ENCODE peak calls at places on chromosomes 2 and 18, in four cellular contexts. F is CD4-positive, CD25-positive, alpha-beta regulatory T cell; T is lower lobe of right lung; V is right lobe of liver. H is an unnamed sample.
A peak's percentile ranks its signal among the peaks of the same experiment; 100 is the strongest.

GRCh38 chr18:47560693-47561092 is 309.2 kb upstream of the SKOR2 start:
- DNase-seq in F (no peak), T (no peak), V (no peak), H (no peak)

GRCh38 chr2:2913601-2914120 is 464.0 kb downstream of the EIPR1 start:
- DNase-seq in F (no peak), T (no peak), V (no peak), H (no peak)

GRCh38 chr2:200380833-200381542 is 74.5 kb downstream of the SPATS2L start:
- DNase-seq in F (no peak), T (no peak), V (no peak), H (no peak)

GRCh38 chr18:63099026-63099840 is 220.3 kb downstream of the BCL2 start:
- DNase-seq in F (no peak), T (no peak), V (no peak), H (no peak)

GRCh38 chr2:152509772-152510491 is 175.0 kb downstream of the FMNL2 start:
- DNase-seq in F (no peak), T (no peak), V (no peak), H (no peak)

GRCh38 chr2:101204400-101205095 is 48.1 kb upstream of the CNOT11 start:
- DNase-seq in F (no peak), T (no peak), V (no peak), H (no peak)

GRCh38 chr2:36785179-36785795 is 88.8 kb downstream of the VIT start:
- DNase-seq in F (peak; percentile 62), T (no peak), V (peak; percentile 56), H (peak; percentile 65)

GRCh38 chr2:239279508-239280295 is 121.1 kb downstream of the HDAC4 start:
- DNase-seq in F (no peak), T (no peak), V (peak; percentile 42), H (no peak)

GRCh38 chr2:130300970-130301348 is 41.7 kb upstream of the IMP4 start:
- DNase-seq in F (no peak), T (no peak), V (no peak), H (no peak)

GRCh38 chr2:161178756-161179155 is 18.5 kb downstream of the TANK start:
- DNase-seq in F (no peak), T (no peak), V (no peak), H (no peak)

GRCh38 chr2:229245013-229245412 is 26.1 kb downstream of the PID1 start:
- DNase-seq in F (no peak), T (no peak), V (no peak), H (no peak)

GRCh38 chr2:11398710-11399109 is 54.3 kb upstream of the ROCK2 start:
- DNase-seq in F (no peak), T (peak; percentile 83), V (no peak), H (no peak)

GRCh38 chr2:177242136-177242987 is 22.2 kb downstream of the NFE2L2 start:
- DNase-seq in F (no peak), T (no peak), V (no peak), H (no peak)

GRCh38 chr2:26904839-26905238 is 56.9 kb downstream of the DPYSL5 start:
- DNase-seq in F (no peak), T (no peak), V (no peak), H (no peak)

GRCh38 chr2:66508358-66509071 is 73.6 kb downstream of the MEIS1 start:
- DNase-seq in F (no peak), T (no peak), V (no peak), H (no peak)

GRCh38 chr2:189086710-189087109 is 92.9 kb downstream of the COL5A2 start:
- DNase-seq in F (no peak), T (no peak), V (no peak), H (no peak)

GRCh38 chr2:196750291-196750923 is 49.1 kb downstream of the GTF3C3 start:
- DNase-seq in F (no peak), T (no peak), V (no peak), H (peak; percentile 46)

GRCh38 chr18:76353046-76353445 is 142.0 kb downstream of the ZNF516 start:
- DNase-seq in F (no peak), T (no peak), V (no peak), H (no peak)

GRCh38 chr2:180872256-180872655 is 108.1 kb upstream of the UBE2E3 start:
- DNase-seq in F (no peak), T (no peak), V (no peak), H (no peak)

GRCh38 chr2:767440-767839 is 90.2 kb upstream of the TMEM18 start:
- DNase-seq in F (no peak), T (no peak), V (no peak), H (no peak)

GRCh38 chr18:12076424-12077140 is 17.1 kb upstream of the ANKRD62 start:
- DNase-seq in F (no peak), T (no peak), V (no peak), H (no peak)

GRCh38 chr2:149329470-149330126 is 789 bp upstream of the LYPD6 start:
- DNase-seq in F (no peak), T (peak; percentile 54), V (peak; percentile 79), H (peak; percentile 85)

GRCh38 chr2:20378891-20379519 is 28.4 kb upstream of the PUM2 start:
- DNase-seq in F (no peak), T (peak; percentile 74), V (peak; percentile 90), H (peak; percentile 89)

DNA sequence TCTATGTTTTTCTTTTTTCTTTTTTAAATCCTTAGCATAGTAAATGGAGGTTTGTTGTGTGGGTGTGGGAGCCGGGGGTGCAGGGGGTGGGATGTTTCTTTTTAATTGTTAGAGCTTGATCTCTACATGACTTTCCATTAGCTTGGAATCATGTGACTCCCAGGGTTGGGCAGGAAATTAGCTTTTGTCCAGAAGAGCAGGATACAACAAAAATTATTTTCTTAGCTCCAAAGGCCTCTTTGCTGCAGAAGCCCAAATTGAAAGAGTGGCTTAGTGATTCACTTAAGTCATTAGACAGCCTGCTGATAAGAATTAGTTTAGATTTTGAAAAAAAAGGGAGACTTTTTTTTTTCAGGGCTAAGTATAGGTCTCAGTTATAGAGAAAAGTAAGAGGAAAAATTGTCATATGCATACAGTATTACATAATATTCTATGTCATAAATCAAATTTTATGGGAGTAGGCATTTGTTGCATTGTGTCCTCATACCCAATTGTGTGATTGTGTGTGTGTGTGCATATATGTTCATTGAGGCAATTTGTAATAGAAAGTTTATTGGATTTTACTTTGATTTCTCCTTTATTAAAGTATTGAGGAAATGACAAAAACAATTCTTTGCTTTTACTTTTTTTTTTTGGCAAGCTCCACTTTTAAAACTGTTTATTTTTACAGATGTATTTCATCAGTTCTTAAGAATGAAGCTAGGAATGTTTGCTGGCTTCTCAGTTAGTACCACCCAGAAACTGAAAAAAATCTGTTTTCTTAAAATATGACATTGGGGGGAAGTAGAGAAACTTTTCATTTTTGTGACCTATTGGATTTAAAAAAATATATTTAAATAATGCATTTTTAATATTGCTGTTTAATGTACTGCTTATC is 47.4 kb downstream of the TSPYL6 start:
- DNase-seq in F (no peak), T (no peak), V (no peak), H (no peak)
- H3K27ac ChIP-seq in F (no peak overlapping the region), T (no peak overlapping the region), V (peak overlapping the region; percentile 7), H (no peak overlapping the region)

GRCh38 chr2:73935641-73936040 is 9.0 kb downstream of the DGUOK start:
- DNase-seq in F (no peak), T (no peak), V (no peak), H (no peak)

GRCh38 chr2:73930386-73930785 is 3.7 kb downstream of the DGUOK start:
- DNase-seq in F (no peak), T (no peak), V (no peak), H (no peak)

GRCh38 chr2:73933194-73933593 is 6.5 kb downstream of the DGUOK start:
- DNase-seq in F (no peak), T (no peak), V (no peak), H (no peak)

GRCh38 chr2:73928995-73929394 is 2.3 kb downstream of the DGUOK start:
- DNase-seq in F (no peak), T (no peak), V (no peak), H (no peak)

DNA sequence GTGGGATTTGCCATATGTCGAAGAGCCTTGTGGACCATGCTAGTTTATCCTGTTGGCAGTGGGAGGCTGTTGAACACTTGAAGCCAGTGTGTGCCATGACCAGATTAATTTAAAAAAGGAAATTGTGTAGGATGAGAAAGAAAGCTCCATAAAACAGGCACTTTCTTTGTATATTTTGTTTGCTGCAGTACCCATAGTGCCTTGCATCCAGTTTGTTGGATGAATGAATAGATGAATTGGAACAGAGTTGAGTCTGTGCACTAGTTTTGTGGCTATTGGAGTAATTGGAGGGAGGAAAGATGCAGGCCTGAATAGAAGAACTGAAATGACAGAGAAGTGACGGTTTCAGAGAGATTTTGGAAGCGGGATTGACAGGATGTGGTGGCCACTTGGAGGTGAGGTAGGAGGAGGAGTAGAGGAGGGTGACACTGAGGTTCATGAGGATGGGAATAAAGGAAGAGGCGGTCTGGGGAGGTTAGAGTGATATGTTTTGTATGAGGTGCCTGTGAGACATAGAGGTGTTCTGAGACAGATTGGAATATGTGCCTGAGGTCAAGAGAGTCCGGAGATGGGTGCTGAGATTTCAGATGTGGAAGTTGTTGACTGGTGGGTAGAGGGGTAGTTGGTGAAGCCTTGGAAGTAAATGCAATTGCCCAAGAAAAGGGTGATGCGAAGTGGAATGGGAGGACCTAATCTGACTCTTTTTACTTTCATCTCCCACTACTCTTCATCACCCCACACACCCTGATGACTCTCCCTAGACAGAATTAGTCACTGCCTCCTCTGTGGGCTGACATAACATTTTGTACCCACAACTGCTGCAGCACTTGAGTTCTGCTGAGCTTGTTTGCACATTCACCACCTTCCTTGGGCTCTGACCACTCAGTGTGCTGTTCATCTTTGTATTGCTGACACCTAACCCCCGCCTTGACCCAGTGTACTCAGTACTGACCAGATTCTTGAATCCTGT is 5.1 kb downstream of the DGUOK start:
- DNase-seq in F (no peak), T (no peak), V (no peak), H (no peak)
- H3K4me3 ChIP-seq in F (peak overlapping the region; percentile 37), T (no peak overlapping the region), V (no peak overlapping the region), H (no peak overlapping the region)

DNA sequence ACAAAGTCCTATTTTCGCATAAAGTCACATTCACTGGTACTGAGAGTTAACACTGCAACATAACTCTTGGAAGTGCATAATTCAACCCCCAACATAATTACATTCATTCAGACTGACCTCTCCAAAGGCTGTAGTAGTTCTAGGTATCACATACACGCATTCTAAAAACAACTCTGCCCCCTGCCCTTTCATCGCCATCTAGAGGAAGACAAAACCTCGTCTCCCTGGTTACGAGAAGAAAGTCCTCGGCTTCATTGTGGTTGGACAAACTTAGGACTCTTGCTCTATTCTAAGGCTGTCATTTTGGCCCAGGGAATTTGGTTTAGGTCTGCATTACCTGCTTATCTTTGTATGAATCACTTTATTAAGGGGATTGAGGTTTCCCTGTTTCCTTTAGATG is 215.3 kb upstream of the NRXN1 start:
- DNase-seq in F (no peak), T (no peak), V (no peak), H (no peak)
- H3K9me3 ChIP-seq in F (no peaks in the 10 kb centered on the region), T (no peaks in the 10 kb centered on the region), V (no peaks in the 10 kb centered on the region), H (no peaks in the 10 kb centered on the region)

DNA sequence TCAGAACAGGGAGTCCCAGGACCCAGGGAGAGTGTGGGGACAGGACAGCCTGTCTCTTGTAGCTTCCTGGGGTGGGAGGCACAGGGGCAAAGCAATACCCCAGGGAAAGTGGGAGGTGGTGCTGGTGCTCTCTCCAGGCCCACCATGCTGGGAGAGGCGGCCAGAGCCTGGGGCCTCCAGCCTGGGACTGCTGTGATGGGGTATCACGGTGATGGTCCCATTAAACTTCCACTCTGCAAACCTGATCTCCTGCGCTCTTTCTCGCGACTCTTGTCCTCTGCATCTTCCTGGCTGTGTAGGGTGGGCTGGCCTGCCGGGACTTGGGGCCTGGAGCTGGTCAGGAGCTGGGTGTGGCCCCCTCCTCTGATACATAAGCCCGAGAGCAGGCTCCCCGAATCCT is 8.0 kb upstream of the CAPN10 start:
- DNase-seq in F (no peak), T (no peak), V (no peak), H (no peak)
- H3K27ac ChIP-seq in F (peak overlapping the region; percentile 58), T (peak overlapping the region; percentile 79), V (peak overlapping the region; percentile 74), H (no peak overlapping the region)